ENCODE peak calls at places on chromosomes 4 and X, in ten cellular contexts. S is breast epithelium, B is cardiac muscle cell, L is pancreas, Y is adipocyte, X is bronchial epithelial cell, Q is upper lobe of left lung, J is GM23248, Z is heart left ventricle, N is left ventricle myocardium inferior. O is an unnamed sample.

GRCh38 chr4:107219681-107220080 is 183.6 kb upstream of the DKK2 start:
- DNase-seq in Y (peak; percentile 33), N (no peak), L (no peak), J (no peak), Q (no peak), B (peak; percentile 3), X (peak; percentile 70), Z (no peak), S (no peak), O (no peak)

GRCh38 chr4:125013891-125014290 is 300.9 kb upstream of the FAT4 start:
- DNase-seq in J (peak; percentile 11), Z (no peak), S (no peak), Y (no peak), L (no peak), Q (no peak), X (peak; percentile 45), N (no peak), B (no peak), O (no peak)

GRCh38 chr4:1090036-1090435 is 23.3 kb downstream of the RNF212 start:
- DNase-seq in J (no peak), L (no peak), S (no peak), Z (no peak), X (no peak), B (no peak), Q (no peak), Y (no peak), N (no peak), O (no peak)

GRCh38 chrX:65667503-65668355 is at the start of gene MSN:
- DNase-seq in J (peak; percentile 79), L (peak; percentile 75), X (no peak), S (peak; percentile 57), Y (peak; percentile 77), N (peak; percentile 84), Z (peak; percentile 84), B (peak; percentile 66), Q (peak; percentile 81), O (no peak)

GRCh38 chr4:40991908-40992307 is 222.4 kb downstream of the APBB2 start:
- DNase-seq in Y (no peak), B (peak; percentile 7), J (no peak), X (no peak), L (no peak), N (no peak), Z (no peak), Q (no peak), S (no peak), O (no peak)

GRCh38 chrX:40380649-40381488 is 199.9 kb upstream of the ATP6AP2 start:
- DNase-seq in N (no peak), X (no peak), Z (no peak), Y (no peak), Q (no peak), B (no peak), S (no peak), L (no peak), J (no peak), O (no peak)

GRCh38 chr4:7540216-7540615 is 105.5 kb upstream of the PSAPL1 start:
- DNase-seq in J (no peak), Q (no peak), S (no peak), X (no peak), L (peak; percentile 38), Z (no peak), N (no peak), B (no peak), Y (no peak), O (no peak)

GRCh38 chrX:130523460-130524394 is 121.9 kb downstream of the RBMX2 start:
- DNase-seq in Q (no peak), B (peak; percentile 12), J (no peak), L (peak; percentile 62), S (no peak), N (peak; percentile 29), X (peak; percentile 10), Y (peak; percentile 59), Z (peak; percentile 13), O (peak; percentile 39)

GRCh38 chr4:102525099-102525498 is 23.9 kb downstream of the NFKB1 start:
- DNase-seq in Q (no peak), N (no peak), X (peak; percentile 59), B (peak; percentile 76), L (no peak), S (no peak), Y (no peak), J (peak; percentile 24), Z (no peak), O (no peak)

GRCh38 chr4:102527695-102528094 is 26.5 kb downstream of the NFKB1 start:
- DNase-seq in L (no peak), S (no peak), Z (no peak), Y (peak; percentile 33), X (no peak), J (no peak), N (no peak), Q (no peak), B (no peak), O (no peak)

GRCh38 chr4:102524691-102525090 is 23.5 kb downstream of the NFKB1 start:
- DNase-seq in L (no peak), X (no peak), S (no peak), J (no peak), Y (no peak), N (no peak), B (no peak), Q (no peak), Z (no peak), O (no peak)

GRCh38 chr4:102525556-102525955 is 24.4 kb downstream of the NFKB1 start:
- DNase-seq in X (no peak), L (no peak), Y (no peak), J (no peak), Q (no peak), S (no peak), B (no peak), N (no peak), Z (no peak), O (no peak)

DNA sequence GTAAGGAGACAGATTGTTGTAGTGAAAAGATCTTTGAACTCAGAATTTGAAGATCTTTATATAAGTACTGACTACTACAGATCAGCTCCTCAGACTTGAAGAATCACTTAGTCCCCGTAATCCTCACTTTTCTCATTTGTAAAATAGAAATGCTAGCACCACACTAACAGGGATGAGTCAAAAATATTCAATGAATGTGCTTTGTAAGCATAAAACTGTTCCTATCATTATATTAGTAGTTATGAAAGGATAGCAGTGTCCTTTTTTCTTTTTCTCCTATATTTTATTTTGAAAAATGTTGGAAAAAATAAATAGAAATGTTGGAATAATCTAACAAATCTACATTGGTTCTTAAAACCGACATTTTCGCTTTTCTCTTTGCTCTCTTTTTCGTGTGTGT is 25.4 kb downstream of the NFKB1 start:
- DNase-seq in B (no peak), Z (no peak), J (no peak), N (no peak), X (no peak), Y (no peak), Q (no peak), L (no peak), S (no peak), O (no peak)
- H3K36me3 ChIP-seq in B (no peaks in the 10 kb centered on the region), Z (no peaks in the 10 kb centered on the region), J (peaks cover 13% of the 10 kb centered on the region), N (peaks cover 13% of the 10 kb centered on the region), X (peaks cover 6% of the 10 kb centered on the region), Y (peaks cover 15% of the 10 kb centered on the region), Q (peaks cover 9% of the 10 kb centered on the region), L (no peaks in the 10 kb centered on the region), S (no peaks in the 10 kb centered on the region), O (no peaks in the 10 kb centered on the region)

DNA sequence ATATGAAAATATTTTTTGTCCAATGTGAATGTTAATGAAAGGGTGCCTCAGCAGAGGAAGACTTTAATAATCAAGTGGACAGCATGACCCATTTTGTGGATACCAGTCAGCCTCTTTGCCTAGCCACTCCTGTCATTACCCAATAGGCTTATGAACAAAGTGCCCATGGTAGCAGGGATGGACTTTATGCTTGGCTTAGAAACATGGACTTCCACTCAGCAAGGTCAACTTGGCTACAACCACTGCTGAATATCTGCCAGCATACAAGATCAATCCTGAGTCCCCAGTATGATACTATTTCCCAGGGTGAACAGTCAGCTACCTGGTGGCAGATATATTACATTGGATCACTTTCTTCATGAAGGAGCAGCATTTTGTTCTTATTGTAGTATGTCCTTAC is 56.7 kb upstream of the NXF3 start:
- DNase-seq in S (no peak), Q (no peak), B (no peak), L (no peak), J (no peak), Z (no peak), X (no peak), N (no peak), Y (no peak), O (no peak)
- H3K36me3 ChIP-seq in S (no peaks in the 10 kb centered on the region), Q (no peaks in the 10 kb centered on the region), B (no peaks in the 10 kb centered on the region), L (no peaks in the 10 kb centered on the region), J (no peaks in the 10 kb centered on the region), Z (no peaks in the 10 kb centered on the region), X (no peaks in the 10 kb centered on the region), N (no peaks in the 10 kb centered on the region), Y (no peaks in the 10 kb centered on the region), O (no peaks in the 10 kb centered on the region)

GRCh38 chr4:39320381-39321115 is 45.6 kb downstream of the RFC1 start:
- DNase-seq in Z (no peak), X (peak; percentile 64), J (peak; percentile 55), B (peak; percentile 25), N (no peak), S (no peak), L (no peak), Y (peak; percentile 55), Q (no peak), O (no peak)

GRCh38 chr4:39324897-39325613 is 41.1 kb downstream of the RFC1 start:
- DNase-seq in S (no peak), J (peak; percentile 18), L (no peak), B (no peak), N (no peak), Z (no peak), Q (no peak), Y (no peak), X (no peak), O (peak; percentile 28)

GRCh38 chr4:39326468-39326960 is 39.6 kb downstream of the RFC1 start:
- DNase-seq in X (no peak), L (no peak), S (no peak), Q (no peak), B (no peak), Y (no peak), Z (no peak), J (no peak), N (no peak), O (no peak)

GRCh38 chr4:39324446-39324845 is 41.7 kb downstream of the RFC1 start:
- DNase-seq in Q (no peak), X (no peak), J (no peak), Z (no peak), L (no peak), N (no peak), Y (no peak), S (no peak), B (no peak), O (no peak)

GRCh38 chr4:39323836-39324235 is 42.3 kb downstream of the RFC1 start:
- DNase-seq in J (peak; percentile 7), Z (no peak), L (no peak), B (peak; percentile 43), N (no peak), Q (no peak), Y (peak; percentile 48), X (no peak), S (no peak), O (no peak)
- H3K36me3 ChIP-seq in J (no peaks in the 10 kb centered on the region), Z (no peaks in the 10 kb centered on the region), L (peaks cover 13% of the 10 kb centered on the region), B (peaks cover 23% of the 10 kb centered on the region), N (peaks cover 49% of the 10 kb centered on the region), Q (peaks cover 68% of the 10 kb centered on the region), Y (peaks cover 12% of the 10 kb centered on the region), X (no peaks in the 10 kb centered on the region), S (no peaks in the 10 kb centered on the region), O (no peaks in the 10 kb centered on the region)

GRCh38 chr4:6054162-6054922 is 36.1 kb upstream of the C4orf50 start:
- DNase-seq in S (no peak), N (no peak), Z (no peak), J (no peak), L (no peak), Y (no peak), Q (no peak), B (no peak), X (no peak), O (no peak)

GRCh38 chr4:6056976-6057766 is 38.9 kb upstream of the C4orf50 start:
- DNase-seq in L (no peak), B (no peak), Q (no peak), J (no peak), Y (no peak), X (no peak), N (no peak), Z (no peak), S (no peak), O (no peak)

GRCh38 chr4:6052679-6053078 is 34.4 kb upstream of the C4orf50 start:
- DNase-seq in Z (no peak), L (no peak), Q (no peak), B (no peak), S (no peak), X (no peak), J (peak; percentile 8), Y (no peak), N (no peak), O (no peak)

GRCh38 chr4:6055030-6055429 is 36.8 kb upstream of the C4orf50 start:
- DNase-seq in N (no peak), S (no peak), Q (no peak), X (no peak), B (no peak), L (no peak), J (no peak), Z (no peak), Y (no peak), O (no peak)

DNA sequence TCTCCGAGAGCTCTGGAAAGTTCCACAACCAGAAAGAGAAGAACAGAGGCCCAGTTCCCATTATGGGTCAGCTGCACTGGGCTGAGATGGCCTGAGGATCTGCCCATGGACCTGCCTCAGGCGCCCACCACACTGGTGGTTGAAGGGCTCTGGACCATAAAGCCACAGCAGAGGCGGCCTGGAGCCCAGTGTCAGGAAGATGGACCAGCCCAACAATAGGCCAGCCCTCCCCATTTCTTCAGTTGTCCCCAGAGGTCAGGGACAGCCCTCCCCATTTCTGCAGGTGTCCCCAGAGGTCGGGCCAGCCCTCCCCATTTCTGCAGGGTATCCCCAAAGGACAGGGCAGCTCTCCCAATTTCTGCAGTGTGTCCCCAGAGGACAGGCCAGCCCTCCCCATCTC is 37.2 kb upstream of the C4orf50 start:
- DNase-seq in X (no peak), L (no peak), N (no peak), Y (no peak), Z (no peak), J (no peak), Q (no peak), B (no peak), S (no peak), O (no peak)
- H3K36me3 ChIP-seq in X (no peaks in the 10 kb centered on the region), L (no peaks in the 10 kb centered on the region), N (no peaks in the 10 kb centered on the region), Y (no peaks in the 10 kb centered on the region), Z (no peaks in the 10 kb centered on the region), J (no peaks in the 10 kb centered on the region), Q (no peaks in the 10 kb centered on the region), B (no peaks in the 10 kb centered on the region), S (no peaks in the 10 kb centered on the region), O (no peaks in the 10 kb centered on the region)